ENCODE peak calls at places on chromosomes 7 and 10, in nine cellular contexts. P is cerebellum; U is tibial artery; I is CD8-positive, alpha-beta T cell; F is nephron progenitor cell; N is H7; R is CD8-positive, alpha-beta memory T cell; W is H1; O is H54. D is an unnamed sample.

GRCh38 chr7:127251458-127252379 is 1.0 kb downstream of the GRM8 start:
- DNase-seq in P (no peak), U (no peak), I (no peak), F (peak), N (peak), R (no peak), W (peak), O (no peak), D (no peak)

GRCh38 chr10:32943854-32944661 is 14.0 kb downstream of the ITGB1 start:
- DNase-seq in P (no peak), U (no peak), I (no peak), F (no peak), N (peak), R (no peak), W (peak), O (no peak), D (no peak)

GRCh38 chr10:120221873-120222485 is 235.0 kb upstream of the PLPP4 start:
- DNase-seq in P (no peak), U (no peak), I (no peak), F (peak), N (peak), R (no peak), W (peak), O (peak), D (peak)

GRCh38 chr10:80158598-80159127 is 26.1 kb downstream of the PLAC9 start:
- DNase-seq in P (peak), U (peak), I (no peak), F (no peak), N (no peak), R (no peak), W (no peak), O (peak), D (peak)

GRCh38 chr10:3095373-3096139 is 28.2 kb downstream of the PFKP start:
- DNase-seq in P (no peak), U (no peak), I (peak), F (no peak), N (no peak), R (peak), W (no peak), O (no peak), D (peak)

GRCh38 chr10:93277360-93277759 is 203.7 kb downstream of the CYP26A1 start:
- DNase-seq in P (no peak), U (no peak), I (no peak), F (no peak), N (no peak), R (no peak), W (no peak), O (no peak), D (no peak)

GRCh38 chr10:3926268-3926667 is 141.3 kb upstream of the KLF6 start:
- DNase-seq in P (no peak), U (no peak), I (no peak), F (no peak), N (no peak), R (no peak), W (no peak), O (no peak), D (no peak)

GRCh38 chr7:110897538-110897937 is 193.4 kb upstream of the LRRN3 start:
- DNase-seq in P (no peak), U (no peak), I (no peak), F (no peak), N (no peak), R (no peak), W (no peak), O (no peak), D (no peak)

GRCh38 chr7:99398891-99399445 is 9.4 kb downstream of the PDAP1 start:
- DNase-seq in P (no peak), U (no peak), I (no peak), F (no peak), N (peak), R (no peak), W (no peak), O (no peak), D (no peak)

GRCh38 chr10:101227765-101228681 is 1.2 kb downstream of the LBX1 start:
- DNase-seq in P (no peak), U (no peak), I (no peak), F (no peak), N (peak), R (no peak), W (no peak), O (no peak), D (no peak)

GRCh38 chr10:102517553-102517952 is 13.8 kb downstream of the SUFU start:
- DNase-seq in P (no peak), U (peak), I (no peak), F (no peak), N (no peak), R (no peak), W (no peak), O (no peak), D (no peak)

GRCh38 chr7:157805716-157806115 is 468.9 kb downstream of the DNAJB6 start:
- DNase-seq in P (no peak), U (no peak), I (no peak), F (no peak), N (no peak), R (no peak), W (no peak), O (no peak), D (no peak)

GRCh38 chr7:883029-884021 is 7.0 kb downstream of the GET4 start:
- DNase-seq in P (no peak), U (no peak), I (no peak), F (no peak), N (peak), R (no peak), W (no peak), O (no peak), D (no peak)

GRCh38 chr7:82745117-82745516 is 301.5 kb upstream of the CACNA2D1 start:
- DNase-seq in P (no peak), U (no peak), I (no peak), F (peak), N (no peak), R (no peak), W (no peak), O (no peak), D (no peak)

GRCh38 chr10:120423350-120424197 is 33.5 kb upstream of the PLPP4 start:
- DNase-seq in P (peak), U (no peak), I (peak), F (peak), N (peak), R (no peak), W (peak), O (peak), D (peak)

GRCh38 chr7:124201768-124202349 is 169.0 kb upstream of the TMEM229A start:
- DNase-seq in P (no peak), U (no peak), I (no peak), F (no peak), N (no peak), R (no peak), W (no peak), O (no peak), D (no peak)

GRCh38 chr7:75776295-75776971 is 4.4 kb upstream of the CCL26 start:
- DNase-seq in P (no peak), U (no peak), I (peak), F (no peak), N (no peak), R (peak), W (no peak), O (no peak), D (peak)

GRCh38 chr7:107701191-107701590 is 40.6 kb downstream of the SLC26A4 start:
- DNase-seq in P (no peak), U (no peak), I (no peak), F (no peak), N (no peak), R (no peak), W (no peak), O (no peak), D (no peak)

GRCh38 chr10:70669015-70669414 is 3.3 kb upstream of the ADAMTS14 start:
- DNase-seq in P (no peak), U (no peak), I (no peak), F (no peak), N (no peak), R (no peak), W (no peak), O (no peak), D (no peak)

GRCh38 chr10:95818663-95819062 is 62.7 kb downstream of the ENTPD1 start:
- DNase-seq in P (no peak), U (no peak), I (no peak), F (no peak), N (no peak), R (no peak), W (no peak), O (no peak), D (peak)

GRCh38 chr10:11243425-11244222 is 226.0 kb downstream of the CELF2 start:
- DNase-seq in P (no peak), U (no peak), I (no peak), F (no peak), N (peak), R (no peak), W (no peak), O (no peak), D (no peak)

GRCh38 chr7:47181609-47182264 is 400.2 kb downstream of the TNS3 start:
- DNase-seq in P (peak), U (peak), I (no peak), F (no peak), N (no peak), R (no peak), W (no peak), O (no peak), D (no peak)

GRCh38 chr10:34628174-34628802 is 186.8 kb downstream of the PARD3 start:
- DNase-seq in P (no peak), U (no peak), I (no peak), F (no peak), N (no peak), R (no peak), W (no peak), O (no peak), D (no peak)

GRCh38 chr10:33025039-33025438 is 67.0 kb upstream of the ITGB1 start:
- DNase-seq in P (no peak), U (no peak), I (no peak), F (no peak), N (no peak), R (no peak), W (no peak), O (no peak), D (no peak)

GRCh38 chr7:5679047-5679740 is 102.3 kb downstream of the RNF216 start:
- DNase-seq in P (no peak), U (no peak), I (no peak), F (no peak), N (no peak), R (no peak), W (no peak), O (no peak), D (no peak)

GRCh38 chr7:1611708-1612241 is 41.9 kb upstream of the PSMG3 start:
- DNase-seq in P (peak), U (no peak), I (no peak), F (no peak), N (peak), R (no peak), W (no peak), O (peak), D (peak)

GRCh38 chr7:3979956-3980643 is 679.0 kb downstream of the SDK1 start:
- DNase-seq in P (no peak), U (no peak), I (no peak), F (no peak), N (peak), R (no peak), W (no peak), O (no peak), D (no peak)

GRCh38 chr10:126955934-126956711 is 50.9 kb downstream of the DOCK1 start:
- DNase-seq in P (no peak), U (no peak), I (no peak), F (no peak), N (no peak), R (no peak), W (no peak), O (no peak), D (no peak)

GRCh38 chr7:141144921-141145629 is 71.2 kb downstream of the TMEM178B start:
- DNase-seq in P (no peak), U (no peak), I (no peak), F (no peak), N (no peak), R (no peak), W (no peak), O (peak), D (no peak)

GRCh38 chr10:27108165-27108564 is 7.9 kb upstream of the ANKRD26 start:
- DNase-seq in P (no peak), U (no peak), I (no peak), F (no peak), N (no peak), R (no peak), W (no peak), O (no peak), D (no peak)

GRCh38 chr10:119279441-119279840 is 72.1 kb downstream of the GRK5 start:
- DNase-seq in P (no peak), U (no peak), I (no peak), F (no peak), N (no peak), R (no peak), W (no peak), O (no peak), D (no peak)

GRCh38 chr10:115093776-115094361 is 704 bp downstream of the ATRNL1 start:
- DNase-seq in P (no peak), U (no peak), I (no peak), F (peak), N (peak), R (no peak), W (peak), O (no peak), D (no peak)

GRCh38 chr10:12130237-12130872 is 878 bp downstream of the SEC61A2 start:
- DNase-seq in P (peak), U (no peak), I (peak), F (peak), N (peak), R (no peak), W (peak), O (peak), D (peak)

GRCh38 chr10:73931767-73932624 is 21.1 kb downstream of the PLAU start:
- DNase-seq in P (no peak), U (no peak), I (peak), F (no peak), N (peak), R (no peak), W (peak), O (peak), D (peak)

GRCh38 chr10:61758440-61758839 is 95.7 kb downstream of the CABCOCO1 start:
- DNase-seq in P (no peak), U (no peak), I (no peak), F (no peak), N (no peak), R (no peak), W (no peak), O (no peak), D (no peak)

GRCh38 chr7:55961994-55962393 is 2.4 kb upstream of the NIPSNAP2 start:
- DNase-seq in P (no peak), U (no peak), I (no peak), F (no peak), N (no peak), R (no peak), W (no peak), O (no peak), D (no peak)

GRCh38 chr10:93221171-93221496 is 147.4 kb downstream of the CYP26A1 start:
- DNase-seq in P (no peak), U (no peak), I (no peak), F (no peak), N (no peak), R (no peak), W (no peak), O (no peak), D (no peak)

GRCh38 chr7:5692112-5692844 is 89.2 kb downstream of the RNF216 start:
- DNase-seq in P (peak), U (peak), I (no peak), F (peak), N (no peak), R (no peak), W (no peak), O (peak), D (peak)

D was measured in kidney epithelial cell.